ENCODE peak calls at places on chromosomes 6 and 20, in five cellular contexts. U is endodermal cell, C is fibroblast of lung, J is mesendoderm, A is tibial artery. L is an unnamed sample. For H3K36me3, the result is how much of the 10 kb centered on the place peaks cover.

GRCh38 chr6:143093290-143093689 is 32.6 kb downstream of the AIG1 start:
- DNase-seq in A (no peak), C (no peak), U (no peak), J (no peak), L (no peak)

GRCh38 chr6:168649209-168649608 is 208.2 kb downstream of the SMOC2 start:
- DNase-seq in A (no peak), C (no peak), J (no peak), U (no peak), L (no peak)

GRCh38 chr6:33199687-33200233 is 705 bp downstream of the RXRB start:
- DNase-seq in C (peak), A (no peak), J (peak), U (peak), L (peak)

GRCh38 chr6:143575440-143575839 is 63.9 kb upstream of the FUCA2 start:
- DNase-seq in A (peak), U (peak), C (peak), J (peak), L (peak)

GRCh38 chr6:165641672-165642156 is 21.3 kb downstream of the PDE10A start:
- DNase-seq in U (no peak), C (no peak), J (no peak), A (no peak), L (peak)

GRCh38 chr6:53646606-53647005 is 18.9 kb downstream of the KLHL31 start:
- DNase-seq in U (no peak), J (no peak), A (no peak), C (no peak), L (no peak)

GRCh38 chr6:43307451-43308100 is 1.1 kb downstream of the CRIP3 start:
- DNase-seq in U (no peak), J (no peak), C (no peak), A (no peak), L (no peak)

GRCh38 chr6:130565696-130566095 is 199.9 kb downstream of the TMEM200A start:
- DNase-seq in C (no peak), U (no peak), J (no peak), A (no peak), L (no peak)

GRCh38 chr6:151914475-151914874 is 107.0 kb downstream of the ESR1 start:
- DNase-seq in A (no peak), J (peak), U (no peak), C (peak), L (no peak)

GRCh38 chr6:3176562-3177355 is 19.4 kb upstream of the TUBB2A start:
- DNase-seq in U (peak), J (peak), C (peak), A (peak), L (no peak)

GRCh38 chr6:87945966-87946365 is 101.7 kb upstream of the SPACA1 start:
- DNase-seq in C (peak), J (no peak), U (no peak), A (peak), L (no peak)

GRCh38 chr6:121582262-121582661 is 146.8 kb downstream of the GJA1 start:
- DNase-seq in J (no peak), U (no peak), A (no peak), C (no peak), L (no peak)

GRCh38 chr20:47500554-47500953 is 1.1 kb upstream of the NCOA3 start:
- DNase-seq in J (no peak), U (no peak), A (no peak), C (no peak), L (no peak)

GRCh38 chr6:112216699-112217551 is 37.4 kb downstream of the LAMA4 start:
- DNase-seq in C (peak), A (no peak), U (no peak), J (peak), L (no peak)

GRCh38 chr6:110523461-110524021 is 47.1 kb upstream of the SLC22A16 start:
- DNase-seq in C (no peak), U (no peak), J (no peak), A (no peak), L (no peak)

GRCh38 chr20:49560186-49560585 is 7.8 kb downstream of the PTGIS start:
- DNase-seq in U (peak), J (no peak), C (no peak), A (peak), L (no peak)

GRCh38 chr20:50540620-50541605 is 30.7 kb downstream of the PTPN1 start:
- DNase-seq in U (no peak), A (no peak), C (peak), J (peak), L (no peak)

DNA sequence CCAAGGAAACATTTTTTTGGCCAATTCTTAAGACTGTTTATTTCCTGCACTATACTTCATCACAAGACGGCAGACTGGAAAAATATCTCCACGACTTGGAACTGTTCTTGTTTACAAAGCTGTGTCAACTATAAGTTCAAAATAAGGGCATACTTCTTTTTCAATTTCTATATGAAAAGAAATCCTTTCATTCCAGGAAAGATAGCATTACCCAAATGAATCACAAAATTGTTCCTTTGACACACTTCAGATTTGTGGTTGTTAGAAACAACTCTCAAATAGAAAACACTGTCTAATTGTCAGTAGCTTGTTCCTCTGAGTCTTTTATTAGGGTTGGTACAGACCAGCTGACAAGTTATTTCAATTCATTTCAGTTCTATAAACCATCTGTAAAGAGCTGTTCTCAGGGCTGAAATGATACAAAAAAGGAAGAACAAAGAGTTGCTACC is 212.9 kb upstream of the PRDM1 start:
- DNase-seq in U (no peak), J (no peak), A (no peak), C (peak), L (no peak)
- H3K27ac ChIP-seq in U (no peak), J (no peak), A (no peak), C (no peak), L (no peak)

DNA sequence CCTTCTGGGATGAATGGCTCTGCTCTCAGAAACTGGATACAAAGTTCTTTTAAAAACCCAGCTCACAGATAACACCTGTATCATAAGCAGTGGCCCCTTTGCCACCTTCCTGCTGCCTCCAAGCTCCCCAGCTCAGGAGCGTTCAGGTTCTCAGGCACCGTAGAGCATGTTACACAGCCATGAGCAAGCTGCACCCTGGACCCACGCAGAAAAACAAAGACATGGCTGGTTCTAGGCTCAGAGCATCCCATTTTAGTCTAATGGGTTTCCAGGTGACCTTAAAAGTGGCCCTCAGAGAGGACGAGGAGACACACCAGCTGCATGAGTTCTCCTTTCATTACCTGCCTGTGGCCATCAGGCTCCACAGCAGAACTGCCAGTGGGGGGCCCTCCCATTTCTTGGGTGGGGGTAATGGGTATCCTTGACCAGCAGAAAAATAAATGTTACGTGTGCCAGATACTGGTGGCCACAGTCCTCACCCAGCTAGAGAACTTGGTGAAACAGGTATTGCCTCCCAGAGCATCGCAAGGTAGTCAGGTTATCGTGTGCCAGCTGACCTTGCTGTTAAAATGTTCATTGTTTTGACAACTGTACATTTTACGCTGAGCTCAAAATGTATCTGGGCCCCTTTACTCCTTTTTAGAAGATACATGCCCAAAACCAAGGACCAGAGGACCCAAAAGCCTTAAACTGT is 7.5 kb downstream of the PSMA7 start:
- DNase-seq in A (no peak), J (no peak), C (no peak), U (no peak), L (no peak)
- H3K36me3 ChIP-seq in A (half or more), J (under half), C (under half), U (half or more), L (under half)

DNA sequence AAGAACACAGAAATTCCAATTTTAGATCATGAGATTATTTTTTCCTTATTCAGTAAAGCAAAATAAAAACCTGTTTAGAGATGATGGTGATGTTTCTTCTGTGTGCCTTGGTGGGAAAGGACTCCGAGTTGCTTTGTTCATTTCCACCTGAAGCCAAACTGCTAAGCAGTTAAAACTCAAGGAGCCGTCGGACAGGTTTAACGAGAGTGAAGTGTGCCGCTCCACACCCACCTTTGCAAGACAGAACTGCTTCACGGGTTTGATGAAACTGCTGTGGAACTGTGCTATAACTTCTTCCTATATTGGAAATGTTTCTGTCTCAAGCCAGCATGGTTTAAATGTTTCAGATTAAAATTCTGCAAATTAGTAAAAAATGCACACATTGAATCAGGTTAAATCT is 9.2 kb upstream of the DSP start:
- DNase-seq in U (no peak), J (peak), C (no peak), A (no peak), L (peak)
- H3K4me3 ChIP-seq in U (no peak), J (no peak), C (no peak), A (no peak), L (no peak)

GRCh38 chr6:37678078-37678846 is 19.4 kb downstream of the MDGA1 start:
- DNase-seq in A (no peak), U (no peak), J (no peak), C (no peak), L (no peak)

GRCh38 chr6:37675606-37676005 is 22.1 kb downstream of the MDGA1 start:
- DNase-seq in C (no peak), A (no peak), J (no peak), U (no peak), L (no peak)

GRCh38 chr6:37674161-37674560 is 23.5 kb downstream of the MDGA1 start:
- DNase-seq in U (no peak), C (no peak), J (no peak), A (no peak), L (no peak)

GRCh38 chr6:37675100-37675499 is 22.6 kb downstream of the MDGA1 start:
- DNase-seq in J (no peak), C (no peak), U (no peak), A (no peak), L (no peak)

GRCh38 chr6:37676071-37676470 is 21.6 kb downstream of the MDGA1 start:
- DNase-seq in A (no peak), J (no peak), C (no peak), U (no peak), L (no peak)
- H3K27ac ChIP-seq in A (no peak), J (no peak), C (no peak), U (no peak), L (no peak)

DNA sequence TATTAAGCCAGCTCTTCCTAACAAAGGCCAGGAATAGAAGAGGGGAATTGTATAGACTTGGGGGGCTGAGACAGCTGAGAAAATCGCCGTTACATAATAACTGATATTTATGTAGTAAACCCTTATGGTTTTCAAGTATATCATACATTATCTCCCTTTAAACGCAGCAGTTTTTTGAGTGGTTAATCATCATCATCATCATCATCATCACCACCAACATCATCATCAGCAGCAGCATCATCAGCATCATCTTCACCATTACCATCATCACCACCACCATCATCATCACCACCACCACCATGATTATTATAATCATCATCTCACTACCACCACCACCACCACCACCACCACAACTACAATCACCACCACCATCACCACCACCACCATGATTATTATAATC is 9.1 kb downstream of the RIPOR2 start:
- DNase-seq in A (no peak), U (no peak), C (no peak), J (no peak), L (no peak)
- H3K36me3 ChIP-seq in A (under half), U (under half), C (under half), J (under half), L (under half)

GRCh38 chr20:64077541-64077875 is 1.8 kb downstream of the RGS19 start:
- DNase-seq in U (no peak), A (no peak), C (no peak), J (no peak), L (no peak)
- H3K4me3 ChIP-seq in U (no peak), A (peak), C (no peak), J (no peak), L (peak)

GRCh38 chr6:31114970-31115849 is 610 bp downstream of the PSORS1C1 start:
- DNase-seq in A (no peak), J (peak), U (no peak), C (peak), L (peak)

GRCh38 chr6:31115941-31116560 is 1.5 kb downstream of the PSORS1C1 start:
- DNase-seq in J (no peak), C (no peak), U (no peak), A (no peak), L (no peak)

GRCh38 chr6:31113861-31114539 is 600 bp upstream of the PSORS1C1 start:
- DNase-seq in A (no peak), J (peak), C (peak), U (peak), L (no peak)

GRCh38 chr6:31112478-31112877 is at the start of gene C6orf15:
- DNase-seq in J (peak), U (no peak), C (no peak), A (no peak), L (no peak)

GRCh38 chr6:31114540-31114876 is at the start of gene PSORS1C1:
- DNase-seq in C (peak), J (peak), A (peak), U (peak), L (peak)
- H3K27ac ChIP-seq in C (peak), J (peak), A (peak), U (no peak), L (peak)

GRCh38 chr20:36499723-36500501 is 41.4 kb upstream of the MYL9 start:
- DNase-seq in U (no peak), A (no peak), J (no peak), C (no peak), L (no peak)
- H3K36me3 ChIP-seq in U (half or more), A (half or more), J (under half), C (under half), L (under half)

L was measured in small intestine.